ENCODE peak calls at places on chromosomes 16 and 17, in five cellular contexts. V is CD8-positive, alpha-beta T cell; P is left ventricle myocardium inferior; X is left lung; F is fibroblast of lung. W is an unnamed sample. For H3K36me3, the result is how much of the 10 kb centered on the place peaks cover.

GRCh38 chr16:17205279-17206139 is 265.3 kb downstream of the XYLT1 start:
- DNase-seq in F (peak), P (no peak), V (no peak), X (no peak), W (no peak)

GRCh38 chr16:86964846-86965245 is 352.3 kb downstream of the C16orf95 start:
- DNase-seq in V (no peak), F (no peak), X (no peak), P (no peak), W (no peak)

GRCh38 chr17:66347661-66348604 is 45.5 kb downstream of the PRKCA start:
- DNase-seq in F (peak), X (no peak), P (no peak), V (no peak), W (no peak)

GRCh38 chr17:50146927-50147640 is 3.4 kb downstream of the PPP1R9B start:
- DNase-seq in F (no peak), V (no peak), P (no peak), X (peak), W (no peak)

GRCh38 chr17:65183736-65184135 is 46.6 kb downstream of the RGS9 start:
- DNase-seq in V (no peak), F (no peak), P (no peak), X (no peak), W (no peak)

GRCh38 chr17:16521070-16521727 is 29.2 kb upstream of the LRRC75A start:
- DNase-seq in X (no peak), V (peak), P (peak), F (peak), W (peak)

GRCh38 chr17:19787733-19788357 is 39.7 kb upstream of the ALDH3A1 start:
- DNase-seq in P (no peak), V (no peak), X (no peak), F (no peak), W (no peak)

GRCh38 chr16:57987441-57988177 is 12.9 kb downstream of the ZNF319 start:
- DNase-seq in V (no peak), P (no peak), F (no peak), X (peak), W (no peak)

GRCh38 chr17:28328325-28328724 is 6.9 kb downstream of the IFT20 start:
- DNase-seq in F (peak), X (no peak), P (no peak), V (no peak), W (no peak)

GRCh38 chr16:66273644-66274334 is 92.7 kb upstream of the CDH5 start:
- DNase-seq in F (peak), V (no peak), X (no peak), P (no peak), W (no peak)

GRCh38 chr16:15650698-15651161 is 685 bp downstream of the NDE1 start:
- DNase-seq in F (peak), X (no peak), P (no peak), V (peak), W (peak)

GRCh38 chr17:18028684-18029540 is 10.1 kb downstream of the ATPAF2 start:
- DNase-seq in V (no peak), F (no peak), X (no peak), P (no peak), W (no peak)

GRCh38 chr16:26644912-26645543 is 421.7 kb upstream of the C16orf82 start:
- DNase-seq in V (no peak), X (no peak), P (no peak), F (no peak), W (no peak)

GRCh38 chr17:62809656-62810055 is 1.5 kb upstream of the MARCHF10 start:
- DNase-seq in X (no peak), F (no peak), V (no peak), P (no peak), W (no peak)

GRCh38 chr17:74840500-74840899 is 19.2 kb downstream of the GRIN2C start:
- DNase-seq in V (no peak), X (no peak), P (no peak), F (no peak), W (no peak)

GRCh38 chr17:43092891-43093290 is 32.3 kb downstream of the BRCA1 start:
- DNase-seq in F (no peak), V (no peak), X (no peak), P (no peak), W (no peak)

GRCh38 chr17:63247706-63248105 is 198.4 kb downstream of the CYB561 start:
- DNase-seq in P (no peak), V (no peak), F (peak), X (no peak), W (no peak)

GRCh38 chr17:6328279-6328678 is 106.6 kb downstream of the AIPL1 start:
- DNase-seq in V (no peak), P (no peak), F (no peak), X (no peak), W (no peak)

GRCh38 chr16:68760671-68761275 is 23.7 kb downstream of the CDH1 start:
- DNase-seq in X (no peak), P (no peak), V (no peak), F (no peak), W (peak)

GRCh38 chr16:4115209-4115940 is 867 bp downstream of the ADCY9 start:
- DNase-seq in P (peak), V (peak), X (peak), F (peak), W (peak)

GRCh38 chr16:85204242-85205010 is 92.2 kb upstream of the CIBAR2 start:
- DNase-seq in F (peak), X (peak), P (no peak), V (no peak), W (no peak)

GRCh38 chr17:61007980-61008379 is 330.3 kb downstream of the BCAS3 start:
- DNase-seq in X (no peak), P (no peak), V (no peak), F (peak), W (no peak)

DNA sequence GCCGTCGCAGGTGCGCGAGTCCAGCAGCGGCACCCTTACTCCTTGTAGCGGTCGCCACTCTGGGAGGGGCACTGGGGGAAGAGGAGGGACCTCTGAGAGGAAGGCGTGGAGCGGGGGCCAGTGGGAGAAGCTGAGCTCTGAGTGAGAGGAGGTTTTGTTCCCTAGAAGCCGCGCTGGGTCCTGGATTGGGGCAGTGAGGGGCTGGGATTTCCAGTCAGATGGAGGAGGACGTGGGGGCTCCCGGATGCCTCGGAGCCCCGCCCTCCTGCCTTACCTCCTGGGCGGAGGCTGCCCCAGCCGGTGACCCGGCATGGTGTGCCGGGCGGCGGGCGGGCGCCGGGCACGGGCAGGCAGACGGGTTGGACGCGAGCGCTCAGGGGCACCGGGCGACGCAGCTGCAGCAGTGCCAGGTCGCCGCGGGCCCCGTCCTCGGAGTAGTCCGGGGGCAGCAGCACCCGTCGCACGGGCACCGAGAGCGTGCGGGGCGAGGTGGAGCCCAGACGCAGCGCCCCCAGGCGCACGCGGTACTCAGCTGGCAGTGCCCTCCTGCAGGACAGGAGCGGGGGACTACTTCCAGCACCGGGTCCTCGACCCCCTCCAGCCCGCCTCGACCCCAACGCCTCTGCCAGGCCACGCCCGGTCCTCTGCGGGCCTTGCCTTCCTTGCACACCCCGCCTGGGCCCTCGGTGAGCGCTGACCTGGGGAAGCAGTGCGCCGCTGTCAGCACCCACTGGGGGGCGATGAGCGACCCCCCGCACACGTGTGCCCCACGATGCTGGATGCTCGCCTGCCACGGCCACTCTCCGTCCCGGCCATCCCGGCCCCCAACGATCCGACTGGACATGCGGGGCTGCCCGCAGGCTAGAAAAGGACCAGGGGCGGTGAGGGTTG is 2.0 kb downstream of the PRSS33 start:
- DNase-seq in F (no peak), P (no peak), X (peak), V (no peak), W (no peak)
- TF ChIP-seq CTCF in F (no peak), P (no peak), X (peak), V (peak), W (peak)

GRCh38 chr16:23302045-23302956 is at the start of gene SCNN1B:
- DNase-seq in X (peak), V (no peak), F (no peak), P (no peak), W (peak)
- H3K4me3 ChIP-seq in X (peak), V (no peak), F (no peak), P (peak), W (peak)

DNA sequence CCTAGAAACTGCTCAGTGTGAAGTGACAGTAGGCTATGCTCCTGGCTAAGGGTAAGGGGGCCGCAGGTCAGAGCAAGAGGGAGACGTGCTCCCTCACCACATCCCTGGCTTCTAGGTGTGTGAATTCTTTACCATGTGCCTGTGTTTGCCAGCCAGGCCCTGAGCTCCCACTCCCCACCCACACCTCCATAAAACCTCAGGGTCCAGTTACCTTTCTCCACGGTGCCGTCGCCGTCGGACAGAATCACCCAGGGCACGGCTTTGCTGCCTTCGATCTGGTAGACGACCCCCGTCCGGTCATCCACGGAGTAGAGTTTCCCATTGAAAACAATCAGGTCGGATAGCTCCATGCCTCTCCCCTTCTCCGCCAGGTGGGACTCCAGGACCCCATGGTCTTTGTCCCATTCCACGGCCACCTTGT is 12.8 kb downstream of the CANT1 start:
- DNase-seq in V (no peak), F (no peak), X (no peak), P (no peak), W (no peak)
- H3K36me3 ChIP-seq in V (under half), F (under half), X (half or more), P (half or more), W (under half)

GRCh38 chr16:2487903-2488531 is 13.1 kb downstream of the TBC1D24 start:
- DNase-seq in V (peak), F (no peak), P (no peak), X (no peak), W (no peak)

GRCh38 chr16:2485811-2486507 is 11.0 kb downstream of the TBC1D24 start:
- DNase-seq in P (no peak), X (no peak), V (no peak), F (no peak), W (no peak)

GRCh38 chr16:2487517-2487842 is 12.6 kb downstream of the TBC1D24 start:
- DNase-seq in F (no peak), P (no peak), V (peak), X (no peak), W (no peak)

GRCh38 chr16:2484898-2485508 is 10.1 kb downstream of the TBC1D24 start:
- DNase-seq in X (no peak), P (no peak), V (peak), F (no peak), W (no peak)

GRCh38 chr16:2486645-2487516 is 12.0 kb downstream of the TBC1D24 start:
- DNase-seq in V (peak), X (peak), P (peak), F (no peak), W (peak)
- TF ChIP-seq CTCF in V (peak), X (peak), P (peak), F (no peak), W (peak)

GRCh38 chr17:47330548-47330947 is 6.8 kb downstream of the EFCAB13 start:
- DNase-seq in X (no peak), V (no peak), P (no peak), F (no peak), W (no peak)

GRCh38 chr17:47320879-47321502 is 2.8 kb upstream of the EFCAB13 start:
- DNase-seq in X (no peak), V (no peak), F (no peak), P (no peak), W (no peak)

GRCh38 chr17:47323382-47324223 is at the start of gene EFCAB13:
- DNase-seq in P (peak), V (peak), X (peak), F (peak), W (peak)

GRCh38 chr17:47324224-47325020 is 667 bp downstream of the EFCAB13 start:
- DNase-seq in F (peak), P (peak), V (peak), X (no peak), W (peak)

DNA sequence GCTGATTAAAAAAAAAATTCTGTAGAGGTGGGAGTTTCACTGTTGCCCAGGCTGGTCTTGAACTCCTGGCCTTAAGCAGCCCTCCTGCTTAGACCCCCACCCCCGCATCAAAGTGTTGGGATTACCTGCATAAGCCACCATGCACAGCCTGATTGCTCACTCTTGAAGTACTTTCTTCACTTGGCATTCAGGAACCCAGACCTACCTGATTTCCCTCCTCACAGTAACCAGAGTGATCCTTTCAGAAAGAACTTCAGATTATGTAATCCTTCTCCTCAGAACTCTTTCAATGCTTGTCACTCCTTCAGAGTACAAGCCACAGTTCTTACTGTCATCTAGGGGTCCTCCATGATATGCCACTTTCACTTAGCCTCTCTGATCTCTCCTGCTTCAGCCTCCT is 1.4 kb downstream of the EFCAB13 start:
- DNase-seq in F (no peak), X (no peak), P (no peak), V (no peak), W (peak)
- H3K4me3 ChIP-seq in F (no peak), X (no peak), P (no peak), V (no peak), W (peak)

DNA sequence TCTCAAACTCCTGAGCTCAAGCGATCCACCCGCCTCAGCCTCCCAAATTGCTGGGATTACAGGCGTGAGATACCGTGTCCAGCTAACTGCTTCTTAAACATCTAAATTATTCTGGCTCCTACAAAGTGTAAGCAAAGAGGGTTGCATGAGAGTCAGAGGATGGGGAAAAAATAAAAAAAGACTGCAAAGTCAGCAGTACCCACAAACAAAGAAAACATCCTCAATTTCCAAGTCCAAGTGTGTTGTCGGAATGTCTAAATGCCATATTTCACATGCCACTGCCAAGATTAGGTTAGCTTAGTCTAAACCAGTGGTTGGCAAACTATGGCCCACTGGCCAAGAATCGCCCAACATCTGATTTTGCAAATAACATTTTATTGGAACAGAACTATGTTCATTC is 13.0 kb upstream of the PHLPP2 start:
- DNase-seq in X (no peak), P (no peak), V (no peak), F (no peak), W (no peak)
- H3K36me3 ChIP-seq in X (half or more), P (half or more), V (under half), F (under half), W (under half)

DNA sequence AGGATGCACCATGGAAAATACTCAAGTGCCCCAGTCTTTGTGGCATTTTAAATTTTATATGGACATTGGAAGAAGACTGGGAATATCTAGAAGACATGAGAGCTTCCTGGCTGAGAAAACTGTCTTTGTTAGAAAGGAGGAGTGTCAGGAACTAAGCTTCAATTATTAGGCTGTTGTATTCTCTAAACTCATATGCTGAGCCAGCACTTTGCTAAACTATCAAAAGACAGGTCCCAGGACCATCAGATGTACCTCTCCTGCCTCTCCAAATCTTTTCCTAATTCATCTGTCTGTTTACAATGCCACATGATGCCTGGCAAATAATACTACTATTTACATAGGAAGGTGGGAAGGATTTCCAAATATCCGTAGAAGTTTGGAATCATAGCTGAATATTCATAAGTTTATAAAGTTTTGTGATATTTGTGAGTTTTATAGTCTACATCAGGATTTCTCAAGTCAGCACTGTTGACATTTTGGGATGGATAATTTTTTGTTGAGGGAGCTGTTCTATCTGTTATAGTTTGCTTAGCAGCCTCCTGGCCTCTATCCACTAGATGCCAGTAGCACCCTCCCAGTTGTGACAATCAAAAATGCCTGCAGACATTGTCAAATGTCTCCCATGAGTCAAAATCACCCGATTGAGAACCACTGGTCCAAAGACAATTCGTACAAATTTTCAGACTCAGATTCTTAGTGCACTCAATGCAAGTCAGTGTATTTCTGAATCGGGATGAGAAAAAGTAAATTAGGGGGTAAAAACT is 61.2 kb upstream of the NETO2 start:
- DNase-seq in P (no peak), X (no peak), V (no peak), F (no peak), W (no peak)
- TF ChIP-seq CTCF in P (peak), X (no peak), V (no peak), F (no peak), W (no peak)

GRCh38 chr16:55942821-55943220 is 67.6 kb upstream of the CES5A start:
- DNase-seq in F (no peak), P (no peak), X (no peak), V (no peak), W (no peak)
- H3K4me3 ChIP-seq in F (no peak), P (no peak), X (no peak), V (no peak), W (no peak)